ENCODE peak calls at places on chromosomes 12 and 14, in six cellular contexts. W, U, X, S, H and N are unnamed samples.

GRCh38 chr14:31300296-31300695 is 92.7 kb upstream of the HECTD1 start:
- DNase-seq in W (no peak), U (no peak), X (no peak), S (no peak), H (peak; percentile 61), N (no peak)

GRCh38 chr12:5665615-5666014 is 233.7 kb downstream of the NTF3 start:
- DNase-seq in W (peak; percentile 77), U (no peak), X (no peak), S (no peak), H (no peak), N (peak; percentile 68)

GRCh38 chr12:82436354-82436753 is 78.0 kb downstream of the METTL25 start:
- DNase-seq in W (no peak), U (no peak), X (no peak), S (no peak), H (no peak), N (no peak)

GRCh38 chr12:86683568-86683991 is 427.4 kb upstream of the MGAT4C start:
- DNase-seq in W (no peak), U (peak; percentile 13), X (no peak), S (no peak), H (no peak), N (no peak)

GRCh38 chr12:132559652-132560420 is 50.5 kb downstream of the LRCOL1 start:
- DNase-seq in W (no peak), U (no peak), X (peak; percentile 13), S (peak; percentile 20), H (peak; percentile 79), N (no peak)

GRCh38 chr14:89856871-89857345 is 97.6 kb downstream of the EFCAB11 start:
- DNase-seq in W (no peak), U (no peak), X (no peak), S (no peak), H (no peak), N (no peak)

GRCh38 chr12:108711486-108712163 is 19.7 kb downstream of the CORO1C start:
- DNase-seq in W (no peak), U (no peak), X (no peak), S (no peak), H (no peak), N (no peak)

GRCh38 chr12:62785941-62786559 is 148.9 kb downstream of the PPM1H start:
- DNase-seq in W (no peak), U (peak; percentile 47), X (no peak), S (no peak), H (no peak), N (peak; percentile 87)

GRCh38 chr12:109394891-109395290 is 47.2 kb downstream of the MYO1H start:
- DNase-seq in W (no peak), U (no peak), X (no peak), S (no peak), H (no peak), N (no peak)

GRCh38 chr12:114932806-114933205 is 248.8 kb upstream of the TBX3 start:
- DNase-seq in W (no peak), U (no peak), X (no peak), S (no peak), H (no peak), N (no peak)

GRCh38 chr14:104359969-104360442 is 219.6 kb upstream of the C14orf180 start:
- DNase-seq in W (peak; percentile 58), U (no peak), X (no peak), S (no peak), H (no peak), N (no peak)

GRCh38 chr12:53939141-53940108 is 794 bp downstream of the HOXC13 start:
- DNase-seq in W (peak; percentile 81), U (no peak), X (no peak), S (no peak), H (peak; percentile 84), N (no peak)

GRCh38 chr14:87152701-87153100 is 840.3 kb downstream of the GALC start:
- DNase-seq in W (no peak), U (no peak), X (no peak), S (no peak), H (no peak), N (no peak)

GRCh38 chr14:52314521-52315354 is 626 bp downstream of the PTGER2 start:
- DNase-seq in W (peak; percentile 81), U (no peak), X (peak; percentile 40), S (no peak), H (peak; percentile 56), N (no peak)

GRCh38 chr14:98931911-98932310 is 340.1 kb downstream of the BCL11B start:
- DNase-seq in W (peak; percentile 26), U (no peak), X (peak; percentile 59), S (no peak), H (no peak), N (no peak)

GRCh38 chr14:75022655-75023054 is 19.9 kb downstream of the EIF2B2 start:
- DNase-seq in W (no peak), U (no peak), X (no peak), S (no peak), H (peak; percentile 68), N (no peak)

GRCh38 chr14:105255021-105255507 is 6.7 kb downstream of the BTBD6 start:
- DNase-seq in W (no peak), U (no peak), X (no peak), S (no peak), H (no peak), N (peak; percentile 53)

GRCh38 chr14:92987713-92988510 is 65.0 kb downstream of the CHGA start:
- DNase-seq in W (peak; percentile 62), U (no peak), X (no peak), S (no peak), H (no peak), N (no peak)

GRCh38 chr14:20412422-20412821 is 879 bp downstream of the TEP1 start:
- DNase-seq in W (no peak), U (no peak), X (no peak), S (no peak), H (peak; percentile 16), N (no peak)

GRCh38 chr12:31756977-31757420 is 28.2 kb upstream of the AMN1 start:
- DNase-seq in W (no peak), U (no peak), X (no peak), S (no peak), H (no peak), N (no peak)

GRCh38 chr12:57836442-57837375 is 9.8 kb downstream of the CTDSP2 start:
- DNase-seq in W (peak; percentile 90), U (peak; percentile 46), X (peak; percentile 32), S (no peak), H (peak; percentile 84), N (peak; percentile 54)

GRCh38 chr12:116592731-116593130 is 33.5 kb downstream of the MAP1LC3B2 start:
- DNase-seq in W (no peak), U (no peak), X (no peak), S (no peak), H (no peak), N (no peak)

GRCh38 chr14:84591827-84592540 is 938.0 kb upstream of the FLRT2 start:
- DNase-seq in W (no peak), U (no peak), X (no peak), S (no peak), H (no peak), N (no peak)

GRCh38 chr12:69840727-69841126 is 15.7 kb downstream of the MYRFL start:
- DNase-seq in W (no peak), U (no peak), X (no peak), S (no peak), H (no peak), N (no peak)

GRCh38 chr12:3772380-3772779 is 19.5 kb upstream of the CRACR2A start:
- DNase-seq in W (no peak), U (no peak), X (no peak), S (no peak), H (no peak), N (no peak)

GRCh38 chr14:90828642-90829487 is 12.6 kb upstream of the TTC7B start:
- DNase-seq in W (no peak), U (no peak), X (no peak), S (no peak), H (no peak), N (no peak)

GRCh38 chr14:36580856-36581831 is 1.3 kb downstream of the NKX2-8 start:
- DNase-seq in W (peak; percentile 76), U (no peak), X (no peak), S (no peak), H (peak; percentile 83), N (no peak)

GRCh38 chr14:104794099-104794498 is 1.4 kb downstream of the AKT1 start:
- DNase-seq in W (peak; percentile 88), U (no peak), X (peak; percentile 40), S (no peak), H (no peak), N (no peak)

GRCh38 chr12:78672033-78672432 is 192.5 kb upstream of the SYT1 start:
- DNase-seq in W (no peak), U (no peak), X (no peak), S (no peak), H (peak; percentile 22), N (no peak)

GRCh38 chr12:115522010-115522409 is 755.5 kb downstream of the MED13L start:
- DNase-seq in W (no peak), U (no peak), X (no peak), S (no peak), H (no peak), N (no peak)

GRCh38 chr12:25977047-25977446 is 18.6 kb downstream of the RASSF8 start:
- DNase-seq in W (no peak), U (no peak), X (no peak), S (no peak), H (no peak), N (peak; percentile 60)

GRCh38 chr12:6827437-6827894 is 741 bp upstream of the P3H3 start:
- DNase-seq in W (peak; percentile 94), U (peak; percentile 46), X (peak; percentile 54), S (peak; percentile 21), H (peak; percentile 93), N (no peak)